ENCODE peak calls at places on chromosomes 5 and 9, in five cellular contexts. One of them, this sample, is unnamed.

GRCh38 chr9:5629312-5630037 is 568 bp downstream of the RIC1 start:
- DNase-seq in AG09309: no peak
- DNase-seq in pancreas: peak; percentile 79
- DNase-seq in right lobe of liver: peak; percentile 62
- DNase-seq in A549: peak; percentile 41
- DNase-seq in this sample: no peak

GRCh38 chr5:119814655-119815054 is 185.3 kb downstream of the FAM170A start:
- DNase-seq in right lobe of liver: no peak
- DNase-seq in AG09309: no peak
- DNase-seq in pancreas: no peak
- DNase-seq in A549: no peak
- DNase-seq in this sample: no peak

GRCh38 chr5:173315495-173316352 is 12.5 kb downstream of the STC2 start:
- DNase-seq in pancreas: no peak
- DNase-seq in A549: no peak
- DNase-seq in AG09309: peak; percentile 49
- DNase-seq in right lobe of liver: no peak
- DNase-seq in this sample: peak; percentile 96

GRCh38 chr5:56270058-56270457 is 36.9 kb upstream of the ANKRD55 start:
- DNase-seq in AG09309: no peak
- DNase-seq in right lobe of liver: no peak
- DNase-seq in A549: peak; percentile 18
- DNase-seq in pancreas: no peak
- DNase-seq in this sample: no peak

GRCh38 chr5:90473321-90474234 is 993 bp downstream of the MBLAC2 start:
- DNase-seq in pancreas: no peak
- DNase-seq in AG09309: no peak
- DNase-seq in right lobe of liver: peak; percentile 70
- DNase-seq in A549: peak; percentile 34
- DNase-seq in this sample: peak; percentile 6

GRCh38 chr9:137199411-137200121 is 975 bp downstream of the TPRN start:
- DNase-seq in right lobe of liver: no peak
- DNase-seq in A549: no peak
- DNase-seq in AG09309: no peak
- DNase-seq in pancreas: no peak
- DNase-seq in this sample: no peak

GRCh38 chr9:77063645-77064285 is 44.3 kb downstream of the FOXB2 start:
- DNase-seq in right lobe of liver: no peak
- DNase-seq in A549: peak; percentile 74
- DNase-seq in AG09309: peak; percentile 46
- DNase-seq in pancreas: no peak
- DNase-seq in this sample: peak; percentile 30

GRCh38 chr5:102758576-102758975 is 3.5 kb downstream of the PAM start:
- DNase-seq in pancreas: no peak
- DNase-seq in AG09309: no peak
- DNase-seq in A549: no peak
- DNase-seq in right lobe of liver: no peak
- DNase-seq in this sample: no peak

GRCh38 chr9:101476576-101477208 is 41.1 kb upstream of the ALDOB start:
- DNase-seq in right lobe of liver: no peak
- DNase-seq in pancreas: no peak
- DNase-seq in AG09309: no peak
- DNase-seq in A549: no peak
- DNase-seq in this sample: no peak

GRCh38 chr5:150589791-150590601 is 50.5 kb upstream of the SYNPO start:
- DNase-seq in A549: no peak
- DNase-seq in AG09309: no peak
- DNase-seq in right lobe of liver: peak; percentile 65
- DNase-seq in pancreas: peak; percentile 75
- DNase-seq in this sample: no peak

DNA sequence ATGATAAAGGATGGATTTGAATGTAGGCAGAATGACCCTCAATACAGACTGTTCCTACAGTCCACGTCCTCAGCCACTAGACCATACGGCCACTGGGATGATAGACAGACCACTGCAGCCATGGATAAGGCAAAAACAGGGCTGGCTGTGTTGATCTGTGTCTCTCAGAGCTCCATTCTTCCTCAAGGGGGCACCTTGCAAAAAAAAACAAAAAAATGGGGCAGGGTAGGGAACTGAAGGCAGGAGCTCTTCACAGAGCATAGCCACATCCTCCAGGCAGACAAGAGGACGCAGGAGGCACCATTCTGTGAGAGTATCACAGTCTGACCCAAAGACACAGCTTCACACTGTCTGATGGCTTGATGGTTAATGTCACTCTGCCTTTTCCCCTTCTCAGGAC is 61.2 kb upstream of the GABRP start:
- DNase-seq in AG09309: no peak
- DNase-seq in pancreas: no peak
- DNase-seq in right lobe of liver: no peak
- DNase-seq in A549: no peak
- DNase-seq in this sample: no peak
- TF ChIP-seq CTCF in AG09309: no peak
- TF ChIP-seq CTCF in pancreas: no peak
- TF ChIP-seq CTCF in right lobe of liver: no peak
- TF ChIP-seq CTCF in A549: no peak
- TF ChIP-seq CTCF in this sample: no peak

GRCh38 chr9:22005083-22005699 is 3.9 kb downstream of the CDKN2B start:
- DNase-seq in AG09309: no peak
- DNase-seq in pancreas: no peak
- DNase-seq in right lobe of liver: no peak
- DNase-seq in A549: no peak
- DNase-seq in this sample: no peak
- H3K4me3 ChIP-seq in AG09309: no peak overlapping the region
- H3K4me3 ChIP-seq in pancreas: no peak overlapping the region
- H3K4me3 ChIP-seq in right lobe of liver: no peak overlapping the region
- H3K4me3 ChIP-seq in A549: no peak overlapping the region
- H3K4me3 ChIP-seq in this sample: no peak overlapping the region

GRCh38 chr5:96142786-96143434 is 181.3 kb upstream of the ELL2 start:
- DNase-seq in AG09309: peak; percentile 85
- DNase-seq in A549: no peak
- DNase-seq in pancreas: no peak
- DNase-seq in right lobe of liver: no peak
- DNase-seq in this sample: no peak
- TF ChIP-seq CTCF in AG09309: no peak
- TF ChIP-seq CTCF in A549: no peak
- TF ChIP-seq CTCF in pancreas: no peak
- TF ChIP-seq CTCF in right lobe of liver: no peak
- TF ChIP-seq CTCF in this sample: no peak

GRCh38 chr5:128446-128845 is 36.5 kb downstream of the PLEKHG4B start:
- DNase-seq in right lobe of liver: no peak
- DNase-seq in AG09309: peak; percentile 23
- DNase-seq in pancreas: no peak
- DNase-seq in A549: no peak
- DNase-seq in this sample: no peak
- H3K4me3 ChIP-seq in right lobe of liver: no peak overlapping the region
- H3K4me3 ChIP-seq in AG09309: no peak overlapping the region
- H3K4me3 ChIP-seq in pancreas: no peak overlapping the region
- H3K4me3 ChIP-seq in A549: no peak overlapping the region
- H3K4me3 ChIP-seq in this sample: no peak overlapping the region

DNA sequence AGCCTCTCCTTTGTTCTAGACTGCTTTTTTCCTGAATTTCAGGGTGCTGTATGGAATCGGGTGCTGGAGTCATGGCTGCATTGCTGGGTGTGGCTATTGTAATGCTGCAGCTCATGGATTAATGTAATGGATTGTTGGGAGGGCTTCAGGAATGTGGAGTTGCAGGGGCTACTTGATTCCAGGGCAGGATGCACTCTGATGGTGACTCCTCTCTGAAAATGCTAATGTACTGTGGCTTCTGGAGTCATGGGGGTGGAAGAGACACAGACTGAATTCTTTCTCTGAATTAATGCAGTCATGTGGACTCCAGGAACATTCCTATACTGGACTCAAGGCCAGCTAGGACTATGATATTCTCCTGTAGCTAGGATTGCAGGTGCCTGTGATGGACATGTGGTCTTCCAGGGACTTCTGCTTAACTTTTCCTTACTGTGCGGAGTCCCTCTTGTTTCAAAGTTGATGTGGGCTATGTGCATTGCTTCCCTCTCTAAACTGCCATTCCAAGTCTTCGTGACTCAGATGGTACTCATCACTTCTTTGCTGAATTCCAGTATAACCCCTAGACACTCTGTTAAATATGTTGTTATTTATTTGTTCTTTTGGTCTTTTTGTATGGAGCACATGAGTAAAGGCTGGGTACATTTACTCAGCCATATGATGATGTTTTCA is 396.2 kb downstream of the KCTD16 start:
- DNase-seq in right lobe of liver: no peak
- DNase-seq in AG09309: no peak
- DNase-seq in A549: no peak
- DNase-seq in pancreas: no peak
- DNase-seq in this sample: no peak
- TF ChIP-seq CTCF in right lobe of liver: no peak
- TF ChIP-seq CTCF in AG09309: no peak
- TF ChIP-seq CTCF in A549: no peak
- TF ChIP-seq CTCF in pancreas: no peak
- TF ChIP-seq CTCF in this sample: no peak

GRCh38 chr5:81134566-81134965 is 98.6 kb upstream of the CKMT2 start:
- DNase-seq in AG09309: no peak
- DNase-seq in right lobe of liver: no peak
- DNase-seq in A549: no peak
- DNase-seq in pancreas: no peak
- DNase-seq in this sample: no peak

GRCh38 chr5:81134066-81134465 is 99.1 kb upstream of the CKMT2 start:
- DNase-seq in right lobe of liver: no peak
- DNase-seq in A549: no peak
- DNase-seq in pancreas: no peak
- DNase-seq in AG09309: no peak
- DNase-seq in this sample: no peak

GRCh38 chr5:81132381-81132780 is 100.7 kb upstream of the CKMT2 start:
- DNase-seq in A549: no peak
- DNase-seq in right lobe of liver: no peak
- DNase-seq in AG09309: no peak
- DNase-seq in pancreas: no peak
- DNase-seq in this sample: no peak

GRCh38 chr5:81140461-81140860 is 92.7 kb upstream of the CKMT2 start:
- DNase-seq in AG09309: no peak
- DNase-seq in A549: no peak
- DNase-seq in right lobe of liver: no peak
- DNase-seq in pancreas: no peak
- DNase-seq in this sample: no peak

GRCh38 chr5:81136557-81136956 is 96.6 kb upstream of the CKMT2 start:
- DNase-seq in right lobe of liver: no peak
- DNase-seq in A549: no peak
- DNase-seq in AG09309: no peak
- DNase-seq in pancreas: no peak
- DNase-seq in this sample: no peak
- H3K4me3 ChIP-seq in right lobe of liver: no peak overlapping the region
- H3K4me3 ChIP-seq in A549: no peak overlapping the region
- H3K4me3 ChIP-seq in AG09309: no peak overlapping the region
- H3K4me3 ChIP-seq in pancreas: no peak overlapping the region
- H3K4me3 ChIP-seq in this sample: no peak overlapping the region

GRCh38 chr9:3848445-3849114 is 322.8 kb upstream of the RFX3 start:
- DNase-seq in A549: peak; percentile 33
- DNase-seq in pancreas: no peak
- DNase-seq in AG09309: no peak
- DNase-seq in right lobe of liver: no peak
- DNase-seq in this sample: no peak
- TF ChIP-seq CTCF in A549: no peak
- TF ChIP-seq CTCF in pancreas: no peak
- TF ChIP-seq CTCF in AG09309: no peak
- TF ChIP-seq CTCF in right lobe of liver: no peak
- TF ChIP-seq CTCF in this sample: peak; percentile 32

DNA sequence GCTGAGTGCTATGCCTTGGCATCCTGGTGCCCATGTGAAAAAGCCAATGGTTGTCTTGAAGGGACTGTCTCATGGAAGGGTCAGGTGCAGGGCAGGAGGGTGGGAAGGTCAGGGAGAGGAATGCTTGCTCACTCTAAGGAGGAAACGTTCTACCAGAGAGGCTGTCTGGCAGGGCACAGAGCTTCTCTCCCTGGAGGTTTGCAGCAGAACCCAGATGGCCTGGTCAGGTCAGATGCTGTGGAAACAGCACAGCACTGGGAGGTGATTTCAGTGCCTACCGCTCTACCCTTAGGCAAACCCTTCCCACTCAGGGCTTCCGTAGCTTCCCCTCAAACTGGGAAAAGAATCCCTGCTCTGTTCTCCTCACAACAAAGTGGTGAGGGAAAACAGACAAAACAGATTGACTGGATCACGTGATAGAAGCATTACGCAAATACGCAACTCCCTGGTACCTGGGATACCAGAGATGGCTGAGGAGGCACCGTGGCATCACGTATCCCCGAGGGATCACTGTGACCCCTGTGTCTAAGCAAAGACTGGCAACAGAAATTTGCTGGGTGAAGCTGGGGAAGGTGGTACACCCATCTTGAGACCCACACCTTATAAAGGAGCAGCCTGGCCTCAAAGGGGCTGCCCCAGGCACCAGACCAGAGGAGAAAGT is 3.9 kb upstream of the MGAT1 start:
- DNase-seq in pancreas: no peak
- DNase-seq in A549: no peak
- DNase-seq in AG09309: no peak
- DNase-seq in right lobe of liver: no peak
- DNase-seq in this sample: no peak
- H3K4me3 ChIP-seq in pancreas: no peak overlapping the region
- H3K4me3 ChIP-seq in A549: no peak overlapping the region
- H3K4me3 ChIP-seq in AG09309: no peak overlapping the region
- H3K4me3 ChIP-seq in right lobe of liver: peak overlapping the region; percentile 80
- H3K4me3 ChIP-seq in this sample: no peak overlapping the region

GRCh38 chr5:128494516-128494915 is 43.5 kb downstream of the FBN2 start:
- DNase-seq in pancreas: no peak
- DNase-seq in A549: peak; percentile 12
- DNase-seq in AG09309: no peak
- DNase-seq in right lobe of liver: no peak
- DNase-seq in this sample: no peak
- TF ChIP-seq CTCF in pancreas: no peak
- TF ChIP-seq CTCF in A549: no peak
- TF ChIP-seq CTCF in AG09309: peak; percentile 13
- TF ChIP-seq CTCF in right lobe of liver: no peak
- TF ChIP-seq CTCF in this sample: no peak

GRCh38 chr9:20042312-20042711 is 253.5 kb upstream of the SLC24A2 start:
- DNase-seq in AG09309: no peak
- DNase-seq in A549: no peak
- DNase-seq in pancreas: no peak
- DNase-seq in right lobe of liver: no peak
- DNase-seq in this sample: no peak

GRCh38 chr9:20041717-20042116 is 252.9 kb upstream of the SLC24A2 start:
- DNase-seq in AG09309: no peak
- DNase-seq in pancreas: no peak
- DNase-seq in A549: no peak
- DNase-seq in right lobe of liver: no peak
- DNase-seq in this sample: no peak

GRCh38 chr9:20044686-20045085 is 255.8 kb upstream of the SLC24A2 start:
- DNase-seq in A549: no peak
- DNase-seq in AG09309: no peak
- DNase-seq in pancreas: no peak
- DNase-seq in right lobe of liver: no peak
- DNase-seq in this sample: no peak

GRCh38 chr9:20043461-20043860 is 254.6 kb upstream of the SLC24A2 start:
- DNase-seq in pancreas: no peak
- DNase-seq in right lobe of liver: no peak
- DNase-seq in AG09309: no peak
- DNase-seq in A549: no peak
- DNase-seq in this sample: no peak

GRCh38 chr9:20043035-20043434 is 254.2 kb upstream of the SLC24A2 start:
- DNase-seq in pancreas: no peak
- DNase-seq in right lobe of liver: no peak
- DNase-seq in A549: no peak
- DNase-seq in AG09309: no peak
- DNase-seq in this sample: no peak
- H3K4me3 ChIP-seq in pancreas: no peak overlapping the region
- H3K4me3 ChIP-seq in right lobe of liver: no peak overlapping the region
- H3K4me3 ChIP-seq in A549: no peak overlapping the region
- H3K4me3 ChIP-seq in AG09309: no peak overlapping the region
- H3K4me3 ChIP-seq in this sample: no peak overlapping the region

This sample was measured in LNCaP clone FGC.